ENCODE peak calls at places on chromosomes 7 and 10, in five cellular contexts. Y, H, Q, A and Z are unnamed samples.

GRCh38 chr7:101088858-101089529 is 3.7 kb downstream of the TRIM56 start:
- DNase-seq in H (no peak), A (no peak), Q (no peak), Y (no peak), Z (no peak)

GRCh38 chr7:150955519-150956394 is 22.4 kb downstream of the KCNH2 start:
- DNase-seq in Y (no peak), A (peak), Q (no peak), H (no peak), Z (peak)

GRCh38 chr10:129272859-129273258 is 194.2 kb upstream of the MGMT start:
- DNase-seq in A (no peak), Q (no peak), H (no peak), Y (no peak), Z (no peak)

GRCh38 chr10:58157076-58157766 is 110.5 kb downstream of the IPMK start:
- DNase-seq in H (peak), Q (peak), A (no peak), Y (no peak), Z (no peak)

GRCh38 chr10:50286996-50287803 is 35.9 kb upstream of the ASAH2 start:
- DNase-seq in H (no peak), Y (no peak), Q (no peak), A (no peak), Z (no peak)

GRCh38 chr10:99393683-99394082 is 36.7 kb downstream of the GOT1 start:
- DNase-seq in Y (no peak), H (no peak), Q (no peak), A (no peak), Z (no peak)

GRCh38 chr7:100801833-100802568 is 25.3 kb downstream of the EPHB4 start:
- DNase-seq in A (no peak), H (peak), Q (peak), Y (no peak), Z (no peak)

GRCh38 chr10:21993360-21994001 is 10.0 kb downstream of the DNAJC1 start:
- DNase-seq in A (no peak), H (no peak), Q (no peak), Y (no peak), Z (no peak)

GRCh38 chr10:22803201-22803895 is 89.0 kb upstream of the PIP4K2A start:
- DNase-seq in A (no peak), Y (no peak), Q (no peak), H (no peak), Z (no peak)

GRCh38 chr10:110775022-110775379 is 96.7 kb upstream of the PDCD4 start:
- DNase-seq in Y (no peak), H (no peak), Q (no peak), A (no peak), Z (no peak)

GRCh38 chr10:19904202-19904661 is 88.0 kb downstream of the PLXDC2 start:
- DNase-seq in H (peak), A (no peak), Y (no peak), Q (no peak), Z (no peak)

GRCh38 chr7:99762680-99763327 is 21.2 kb downstream of the CYP3A4 start:
- DNase-seq in Y (no peak), H (peak), A (no peak), Q (peak), Z (no peak)

GRCh38 chr10:124450010-124450782 is at the start of gene NKX1-2:
- DNase-seq in H (no peak), A (no peak), Q (no peak), Y (no peak), Z (no peak)

GRCh38 chr7:147053761-147054160 is 937.2 kb downstream of the CNTNAP2 start:
- DNase-seq in A (no peak), H (no peak), Q (no peak), Y (no peak), Z (no peak)

GRCh38 chr7:117796889-117797288 is 76.4 kb downstream of the CTTNBP2 start:
- DNase-seq in Q (no peak), H (no peak), Y (no peak), A (no peak), Z (no peak)

GRCh38 chr10:17685227-17685840 is 41.4 kb downstream of the STAM start:
- DNase-seq in Y (no peak), Q (no peak), A (no peak), H (no peak), Z (no peak)

GRCh38 chr10:109855746-109856145 is 67.6 kb downstream of the XPNPEP1 start:
- DNase-seq in H (no peak), A (no peak), Y (no peak), Q (no peak), Z (no peak)

GRCh38 chr7:121447191-121447920 is 51.2 kb upstream of the FAM3C start:
- DNase-seq in A (no peak), H (no peak), Y (no peak), Q (no peak), Z (no peak)

GRCh38 chr10:47182934-47183725 is 116.9 kb upstream of the GDF10 start:
- DNase-seq in H (no peak), Y (no peak), A (no peak), Q (no peak), Z (no peak)

GRCh38 chr7:106057204-106057961 is 54.7 kb downstream of the SYPL1 start:
- DNase-seq in Q (no peak), A (no peak), H (no peak), Y (no peak), Z (no peak)

GRCh38 chr7:129168219-129168991 is 20.0 kb upstream of the SMO start:
- DNase-seq in H (no peak), Y (no peak), A (no peak), Q (no peak), Z (no peak)

GRCh38 chr7:1520574-1521234 is 9.8 kb upstream of the MAFK start:
- DNase-seq in Y (no peak), Q (peak), A (no peak), H (peak), Z (no peak)

GRCh38 chr10:75195035-75195763 is 15.4 kb upstream of the VDAC2 start:
- DNase-seq in Y (no peak), Q (peak), H (no peak), A (no peak), Z (no peak)

GRCh38 chr7:134630890-134631289 is 15.8 kb upstream of the BPGM start:
- DNase-seq in H (no peak), A (no peak), Q (no peak), Y (no peak), Z (no peak)

GRCh38 chr10:109996225-109996624 is 11.6 kb upstream of the ADD3 start:
- DNase-seq in Q (no peak), H (no peak), A (no peak), Y (no peak), Z (no peak)

GRCh38 chr10:77771450-77771849 is 133.8 kb upstream of the KCNMA1 start:
- DNase-seq in H (no peak), Q (no peak), Y (no peak), A (no peak), Z (no peak)

GRCh38 chr7:81299272-81299671 is 380.4 kb upstream of the SEMA3C start:
- DNase-seq in A (no peak), Y (no peak), H (peak), Q (peak), Z (no peak)

GRCh38 chr10:68249297-68249696 is 17.4 kb upstream of the ATOH7 start:
- DNase-seq in Q (no peak), A (no peak), Y (no peak), H (no peak), Z (no peak)

GRCh38 chr10:132933308-132934042 is 8.9 kb downstream of the CFAP46 start:
- DNase-seq in A (peak), H (no peak), Y (no peak), Q (no peak), Z (no peak)

GRCh38 chr7:4641667-4642467 is 40.2 kb upstream of the FOXK1 start:
- DNase-seq in A (peak), Q (peak), Y (peak), H (peak), Z (peak)

GRCh38 chr7:27182285-27182827 is 2.7 kb downstream of the HOXA11 start:
- DNase-seq in Q (no peak), Y (no peak), H (no peak), A (no peak), Z (no peak)

GRCh38 chr7:30922596-30922995 is 10.9 kb downstream of the AQP1 start:
- DNase-seq in Q (no peak), A (peak), H (no peak), Y (no peak), Z (no peak)

GRCh38 chr10:121449457-121450045 is 148.7 kb downstream of the FGFR2 start:
- DNase-seq in A (no peak), Y (no peak), Q (no peak), H (no peak), Z (no peak)

GRCh38 chr10:119505588-119506315 is 36.8 kb downstream of the RGS10 start:
- DNase-seq in H (no peak), Q (no peak), A (no peak), Y (no peak), Z (no peak)

GRCh38 chr10:102779680-102780079 is 35.9 kb downstream of the WBP1L start:
- DNase-seq in A (no peak), Y (no peak), Q (no peak), H (no peak), Z (no peak)

GRCh38 chr7:64832136-64832535 is 37.9 kb downstream of the ZNF138 start:
- DNase-seq in A (no peak), Q (no peak), H (no peak), Y (no peak), Z (no peak)

GRCh38 chr10:104413528-104413927 is 59.9 kb downstream of the CFAP58 start:
- DNase-seq in A (no peak), Q (no peak), H (no peak), Y (no peak), Z (no peak)

GRCh38 chr10:124285587-124286527 is 132.9 kb downstream of the OAT start:
- DNase-seq in Q (no peak), Y (no peak), A (no peak), H (no peak), Z (no peak)

GRCh38 chr10:128111686-128112085 is 14.5 kb downstream of the MKI67 start:
- DNase-seq in Y (no peak), Q (no peak), A (no peak), H (no peak), Z (no peak)

GRCh38 chr10:129768437-129769355 is 195.4 kb downstream of the EBF3 start:
- DNase-seq in Y (no peak), A (no peak), H (no peak), Q (no peak), Z (no peak)

DNA sequence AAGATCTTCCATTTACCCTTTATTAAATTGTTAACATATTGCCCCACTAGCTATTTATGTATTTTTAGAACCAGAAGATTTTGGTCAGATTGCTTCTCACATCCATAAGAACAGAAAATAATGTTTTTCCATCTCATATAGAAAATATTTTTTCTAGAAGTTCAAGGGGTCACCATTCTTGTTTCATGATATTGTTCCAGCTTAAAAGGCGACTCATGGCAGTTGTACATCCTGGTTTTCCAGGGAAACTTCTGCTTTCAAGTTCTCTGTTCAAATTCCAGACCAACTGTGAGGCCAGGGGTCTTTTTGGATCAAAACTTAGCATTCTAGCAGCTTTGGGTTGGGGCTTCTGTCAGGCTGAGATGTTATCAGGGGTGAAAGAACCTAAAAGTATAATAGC is 84.4 kb downstream of the LRRC4 start:
- DNase-seq in H (no peak), Q (no peak), Y (no peak), A (no peak), Z (no peak)
- H3K27ac ChIP-seq in H (no peak), Q (no peak), Y (no peak), A (no peak), Z (no peak)

GRCh38 chr7:17009007-17009719 is 127.4 kb upstream of the AGR3 start:
- DNase-seq in Q (no peak), Y (no peak), H (no peak), A (no peak), Z (no peak)
- H3K27ac ChIP-seq in Q (no peak), Y (no peak), H (no peak), A (no peak), Z (no peak)

DNA sequence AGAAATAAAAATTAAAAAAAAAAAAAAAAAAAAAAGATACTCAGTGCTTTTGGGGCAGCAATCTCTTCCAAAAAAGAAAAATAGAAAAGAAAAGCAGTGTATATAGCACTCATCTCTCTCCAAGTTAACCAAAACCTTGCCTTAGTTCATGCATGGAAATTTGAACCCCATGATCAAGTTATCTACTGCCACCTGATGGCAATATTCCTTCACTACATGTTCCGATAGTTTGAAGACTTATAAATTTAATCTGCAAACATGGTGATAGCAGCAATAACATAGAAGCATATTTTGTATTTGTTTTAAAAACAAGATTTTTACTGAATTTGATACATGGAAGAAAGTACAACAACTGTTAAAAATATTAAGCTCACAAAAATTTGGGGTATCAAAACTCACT is 48.6 kb upstream of the SLIT1 start:
- DNase-seq in A (no peak), Q (peak), Y (no peak), H (peak), Z (no peak)
- H3K27ac ChIP-seq in A (no peak), Q (no peak), Y (no peak), H (no peak), Z (no peak)

GRCh38 chr10:43864622-43865021 is 215.9 kb upstream of the ZNF32 start:
- DNase-seq in H (no peak), Y (no peak), A (no peak), Q (no peak), Z (no peak)
- H3K27ac ChIP-seq in H (no peak), Y (no peak), A (peak), Q (no peak), Z (no peak)

DNA sequence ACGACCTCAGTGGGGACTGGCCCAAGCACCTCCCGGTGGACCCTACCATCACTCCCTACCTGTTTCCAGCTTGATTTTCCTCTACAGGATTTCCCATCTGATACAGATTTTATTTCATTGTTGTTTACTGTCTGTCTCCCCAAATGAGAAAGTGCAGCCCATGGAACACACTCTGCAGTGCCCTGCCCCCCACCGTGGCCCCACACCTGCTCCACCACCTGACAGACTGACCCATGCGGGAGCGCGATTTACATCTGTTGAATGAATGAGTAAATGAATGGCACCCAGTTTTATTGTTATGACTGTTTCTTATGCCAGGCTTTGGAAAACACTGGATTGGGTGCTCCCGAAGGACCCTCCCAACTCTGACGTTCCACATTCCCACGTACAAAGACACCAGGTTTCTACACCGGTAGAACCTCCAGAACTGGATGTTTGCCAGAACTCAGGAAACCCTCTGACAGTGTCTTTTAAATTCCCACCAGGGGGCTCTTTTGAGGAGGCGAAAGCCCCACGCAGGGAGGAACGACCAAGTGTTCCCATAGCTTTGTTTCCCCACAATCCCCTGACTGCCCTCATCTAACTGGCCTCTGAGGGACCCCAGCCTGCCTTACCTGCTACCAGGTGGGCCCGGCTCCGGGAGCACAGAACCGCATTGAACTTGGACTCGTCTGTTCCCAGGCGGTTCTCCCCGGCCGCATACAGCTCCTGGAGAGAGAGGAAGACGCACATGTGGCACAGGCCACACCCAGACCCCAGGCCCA is 29.0 kb downstream of the PLAC9 start:
- DNase-seq in Y (no peak), H (no peak), Q (no peak), A (no peak), Z (no peak)
- H3K27ac ChIP-seq in Y (no peak), H (no peak), Q (no peak), A (peak), Z (no peak)

GRCh38 chr7:47473499-47474210 is 108.3 kb downstream of the TNS3 start:
- DNase-seq in Q (no peak), Y (no peak), A (no peak), H (no peak), Z (no peak)

GRCh38 chr7:47470567-47471357 is 111.1 kb downstream of the TNS3 start:
- DNase-seq in Y (no peak), Q (no peak), H (no peak), A (no peak), Z (no peak)

GRCh38 chr7:47471831-47472230 is 110.1 kb downstream of the TNS3 start:
- DNase-seq in A (no peak), H (no peak), Q (no peak), Y (no peak), Z (no peak)

GRCh38 chr7:47472444-47473157 is 109.3 kb downstream of the TNS3 start:
- DNase-seq in H (no peak), Y (no peak), Q (no peak), A (no peak), Z (no peak)

GRCh38 chr7:47471358-47471703 is 110.6 kb downstream of the TNS3 start:
- DNase-seq in Y (no peak), H (no peak), A (no peak), Q (no peak), Z (no peak)
- H3K27ac ChIP-seq in Y (no peak), H (no peak), A (peak), Q (no peak), Z (no peak)

DNA sequence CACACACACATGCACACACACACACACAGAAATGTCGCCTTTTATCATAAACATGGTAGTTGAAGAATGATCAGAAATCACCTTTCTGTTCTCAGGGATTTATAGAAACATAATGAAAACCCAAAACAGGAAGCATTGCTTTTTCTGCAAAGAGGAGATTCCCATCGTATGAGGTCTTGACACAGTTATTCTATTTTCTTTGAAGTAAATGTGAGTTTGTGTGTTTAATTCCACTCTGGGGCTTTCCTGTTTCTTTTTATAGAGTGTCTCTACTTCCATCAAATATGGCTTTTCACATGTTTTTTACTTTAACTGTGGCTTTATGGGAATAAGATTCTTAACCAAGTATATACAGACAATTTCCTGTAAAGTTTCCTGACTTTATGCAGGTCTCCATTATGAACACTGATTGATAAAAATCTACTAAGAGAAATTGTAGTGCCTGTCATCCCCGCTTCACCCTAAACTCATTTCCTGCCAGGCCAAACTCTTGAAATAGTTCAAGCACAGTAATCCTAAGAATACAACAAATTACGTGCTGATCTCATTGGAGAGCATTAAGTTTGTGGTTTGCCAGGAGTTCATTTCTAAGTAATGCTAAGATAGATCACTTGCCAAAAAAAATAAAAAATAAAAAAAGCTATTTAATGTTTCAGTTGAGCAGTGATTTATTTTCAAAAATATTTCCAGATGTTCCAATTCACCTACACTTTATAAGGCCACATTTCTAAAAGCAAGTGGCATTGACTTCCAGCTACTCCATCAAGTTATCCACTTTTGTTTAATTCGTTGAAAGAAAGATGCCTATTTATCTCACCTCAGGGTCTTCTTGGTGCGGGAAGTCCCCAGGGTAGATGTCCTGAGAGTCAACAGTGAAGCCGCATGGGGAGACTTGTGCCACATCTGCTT is 52.3 kb upstream of the SEC61G start:
- DNase-seq in H (peak), Y (no peak), A (no peak), Q (peak), Z (no peak)
- H3K27ac ChIP-seq in H (peak), Y (no peak), A (peak), Q (peak), Z (no peak)